ENCODE peak calls at places on chromosomes 12 and 14, in seven cellular contexts. O is psoas muscle, R is BJ, T is trophoblast cell, U is SK-N-SH, M is transverse colon, H is thoracic aorta. A is an unnamed sample.

GRCh38 chr12:19597304-19598066 is 158.2 kb downstream of the AEBP2 start:
- DNase-seq in O (no peak), R (no peak), T (no peak), U (no peak), M (no peak), H (no peak), A (no peak)

GRCh38 chr12:17322090-17322489 is 716.1 kb upstream of the LMO3 start:
- DNase-seq in O (no peak), R (no peak), T (no peak), U (no peak), M (no peak), H (no peak), A (no peak)

GRCh38 chr12:123131879-123132402 is 18.9 kb downstream of the PITPNM2 start:
- DNase-seq in O (peak; percentile 56), R (no peak), T (no peak), U (no peak), M (peak; percentile 59), H (no peak), A (no peak)

GRCh38 chr14:91417134-91417982 is at the start of gene CCDC88C:
- DNase-seq in O (peak; percentile 65), R (no peak), T (peak; percentile 35), U (peak; percentile 93), M (peak; percentile 82), H (no peak), A (no peak)

GRCh38 chr14:77043177-77043983 is 14.9 kb upstream of the IRF2BPL start:
- DNase-seq in O (peak; percentile 68), R (peak; percentile 90), T (peak; percentile 69), U (no peak), M (no peak), H (no peak), A (no peak)

GRCh38 chr12:89040146-89040964 is 311.9 kb downstream of the DUSP6 start:
- DNase-seq in O (peak; percentile 24), R (no peak), T (no peak), U (no peak), M (peak; percentile 61), H (no peak), A (no peak)

GRCh38 chr12:76025601-76026575 is 5.7 kb downstream of the PHLDA1 start:
- DNase-seq in O (no peak), R (no peak), T (no peak), U (no peak), M (no peak), H (no peak), A (no peak)

GRCh38 chr14:88986146-88986841 is 161.8 kb downstream of the TTC8 start:
- DNase-seq in O (peak; percentile 54), R (no peak), T (no peak), U (peak; percentile 69), M (no peak), H (no peak), A (no peak)

GRCh38 chr12:95767703-95768102 is 22.9 kb downstream of the NTN4 start:
- DNase-seq in O (no peak), R (no peak), T (no peak), U (no peak), M (no peak), H (no peak), A (no peak)

GRCh38 chr14:87045241-87045640 is 947.7 kb downstream of the GALC start:
- DNase-seq in O (no peak), R (no peak), T (no peak), U (no peak), M (no peak), H (no peak), A (no peak)

GRCh38 chr14:77316872-77317271 is 3.8 kb downstream of the POMT2 start:
- DNase-seq in O (peak; percentile 65), R (no peak), T (peak; percentile 30), U (no peak), M (peak; percentile 25), H (no peak), A (peak; percentile 82)

GRCh38 chr12:126114420-126114819 is 1049.2 kb downstream of the AACS start:
- DNase-seq in O (no peak), R (no peak), T (no peak), U (no peak), M (no peak), H (no peak), A (no peak)

GRCh38 chr12:49555631-49556390 is 12.1 kb downstream of the MCRS1 start:
- DNase-seq in O (no peak), R (no peak), T (no peak), U (peak; percentile 23), M (no peak), H (no peak), A (no peak)

GRCh38 chr14:75561013-75561432 is 17.4 kb upstream of the FLVCR2 start:
- DNase-seq in O (peak; percentile 83), R (no peak), T (peak; percentile 84), U (peak; percentile 86), M (peak; percentile 82), H (no peak), A (peak; percentile 83)

GRCh38 chr12:47739959-47740358 is 14.7 kb upstream of the ENDOU start:
- DNase-seq in O (peak; percentile 70), R (no peak), T (no peak), U (no peak), M (peak; percentile 69), H (no peak), A (no peak)

GRCh38 chr12:129676411-129676810 is 227.4 kb downstream of the TMEM132D start:
- DNase-seq in O (no peak), R (no peak), T (no peak), U (no peak), M (no peak), H (no peak), A (no peak)

GRCh38 chr12:62683724-62684501 is 217.3 kb downstream of the MON2 start:
- DNase-seq in O (peak; percentile 84), R (no peak), T (no peak), U (peak; percentile 41), M (peak; percentile 17), H (no peak), A (peak; percentile 34)

GRCh38 chr12:111445311-111446043 is 39.8 kb downstream of the SH2B3 start:
- DNase-seq in O (no peak), R (no peak), T (no peak), U (no peak), M (no peak), H (no peak), A (no peak)

GRCh38 chr12:33605776-33606175 is 166.2 kb upstream of the SYT10 start:
- DNase-seq in O (no peak), R (no peak), T (no peak), U (peak; percentile 2), M (no peak), H (no peak), A (no peak)

GRCh38 chr12:44708218-44708617 is 167.9 kb downstream of the NELL2 start:
- DNase-seq in O (no peak), R (no peak), T (no peak), U (no peak), M (no peak), H (no peak), A (no peak)

GRCh38 chr12:124386059-124386458 is 91.2 kb downstream of the RFLNA start:
- DNase-seq in O (peak; percentile 85), R (no peak), T (peak; percentile 82), U (no peak), M (no peak), H (no peak), A (peak; percentile 80)

GRCh38 chr12:110880651-110881050 is 33.9 kb downstream of the CCDC63 start:
- DNase-seq in O (no peak), R (no peak), T (no peak), U (no peak), M (no peak), H (no peak), A (no peak)

GRCh38 chr14:66965831-66966230 is 223.4 kb upstream of the GARIN2 start:
- DNase-seq in O (no peak), R (no peak), T (no peak), U (no peak), M (no peak), H (no peak), A (no peak)

GRCh38 chr12:80778005-80778541 is 61.4 kb downstream of the MYF5 start:
- DNase-seq in O (no peak), R (peak; percentile 77), T (no peak), U (peak; percentile 10), M (peak; percentile 39), H (no peak), A (no peak)

GRCh38 chr14:74848768-74849167 is 27.2 kb downstream of the PROX2 start:
- DNase-seq in O (no peak), R (no peak), T (peak; percentile 18), U (no peak), M (no peak), H (no peak), A (no peak)

GRCh38 chr12:115522010-115522409 is 755.5 kb downstream of the MED13L start:
- DNase-seq in O (no peak), R (no peak), T (no peak), U (no peak), M (no peak), H (no peak), A (no peak)

GRCh38 chr12:39617887-39618286 is 1.7 kb downstream of the ABCD2 start:
- DNase-seq in O (no peak), R (no peak), T (no peak), U (no peak), M (no peak), H (no peak), A (no peak)

GRCh38 chr14:77303417-77304156 is 17.1 kb downstream of the POMT2 start:
- DNase-seq in O (no peak), R (peak; percentile 94), T (peak; percentile 60), U (no peak), M (no peak), H (no peak), A (peak; percentile 70)

GRCh38 chr12:124524231-124524925 is 43.0 kb downstream of the NCOR2 start:
- DNase-seq in O (no peak), R (peak; percentile 82), T (peak; percentile 73), U (no peak), M (no peak), H (no peak), A (no peak)

GRCh38 chr12:69698054-69698453 is 1.0 kb downstream of the BEST3 start:
- DNase-seq in O (no peak), R (no peak), T (no peak), U (no peak), M (no peak), H (no peak), A (no peak)
- H3K4me3 ChIP-seq in O (peak overlapping the region; percentile 66), R (no peak overlapping the region), T (no peak overlapping the region), U (no peak overlapping the region), M (no peak overlapping the region), H (no peak overlapping the region), A (peak overlapping the region; percentile 50)

DNA sequence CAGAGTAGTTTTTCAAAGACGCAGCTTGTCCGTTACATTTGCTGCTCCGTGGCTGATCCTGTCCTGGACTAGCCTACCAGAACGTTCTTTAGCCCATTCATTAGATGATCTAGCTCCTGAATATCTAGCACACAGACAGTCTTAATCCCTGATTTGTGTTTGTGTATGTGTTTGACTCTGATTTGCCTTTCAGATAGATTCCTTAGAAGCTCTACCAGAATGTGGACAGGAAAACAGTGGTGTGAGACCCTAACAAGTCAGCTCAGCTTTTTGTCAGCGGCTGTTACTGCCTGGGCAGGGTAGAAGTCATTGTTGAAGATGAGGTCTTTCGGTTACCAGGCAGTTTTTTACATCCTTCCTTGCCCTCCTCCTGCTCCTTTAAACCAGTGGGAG is 60.4 kb downstream of the SAMD4A start:
- DNase-seq in O (no peak), R (no peak), T (no peak), U (no peak), M (no peak), H (no peak), A (no peak)
- H3K4me3 ChIP-seq in O (peak overlapping the region; percentile 44), R (no peak overlapping the region), T (no peak overlapping the region), U (no peak overlapping the region), M (no peak overlapping the region), H (peak overlapping the region; percentile 59), A (peak overlapping the region; percentile 44)

GRCh38 chr12:42750356-42750755 is 160.8 kb upstream of the PRICKLE1 start:
- DNase-seq in O (no peak), R (no peak), T (no peak), U (no peak), M (no peak), H (no peak), A (no peak)
- H3K4me3 ChIP-seq in O (no peak overlapping the region), R (no peak overlapping the region), T (no peak overlapping the region), U (no peak overlapping the region), M (no peak overlapping the region), H (no peak overlapping the region), A (no peak overlapping the region)

GRCh38 chr12:54022960-54023884 is 5.0 kb upstream of the HOXC6 start:
- DNase-seq in O (peak; percentile 19), R (no peak), T (no peak), U (no peak), M (no peak), H (no peak), A (no peak)
- H3K4me3 ChIP-seq in O (peak overlapping the region; percentile 77), R (no peak overlapping the region), T (no peak overlapping the region), U (no peak overlapping the region), M (no peak overlapping the region), H (no peak overlapping the region), A (peak overlapping the region; percentile 61)